ENCODE peak calls at places on chromosomes 13 and 19, in ten cellular contexts. E is CD4-positive, CD25-positive, alpha-beta regulatory T cell; A is pancreas; P is skeletal muscle cell; K is neural progenitor cell; X is mucosa of descending colon; Q is thoracic aorta; R is heart right ventricle; F is DND-41; U is fibroblast of pulmonary artery. L is an unnamed sample.

GRCh38 chr13:113491418-113491883 is 940 bp upstream of the DCUN1D2 start:
- DNase-seq in E (no peak), A (no peak), P (no peak), K (peak), X (peak), Q (no peak), R (peak), F (no peak), U (no peak), L (peak)

GRCh38 chr13:34347784-34348573 is 530.0 kb downstream of the RFC3 start:
- DNase-seq in E (no peak), A (no peak), P (no peak), K (no peak), X (no peak), Q (no peak), R (no peak), F (no peak), U (no peak), L (peak)

GRCh38 chr19:9981406-9982260 is 28.7 kb downstream of the COL5A3 start:
- DNase-seq in E (no peak), A (no peak), P (peak), K (no peak), X (no peak), Q (no peak), R (no peak), F (no peak), U (peak), L (no peak)

GRCh38 chr13:98406475-98406874 is 170.4 kb downstream of the STK24 start:
- DNase-seq in E (no peak), A (no peak), P (no peak), K (no peak), X (no peak), Q (no peak), R (no peak), F (no peak), U (no peak), L (no peak)

GRCh38 chr13:93778548-93778947 is 551.9 kb downstream of the GPC6 start:
- DNase-seq in E (no peak), A (no peak), P (no peak), K (no peak), X (no peak), Q (no peak), R (no peak), F (no peak), U (no peak), L (no peak)

GRCh38 chr13:112032186-112032835 is 34.6 kb upstream of the SOX1 start:
- DNase-seq in E (no peak), A (peak), P (no peak), K (no peak), X (no peak), Q (no peak), R (no peak), F (no peak), U (no peak), L (no peak)

GRCh38 chr13:43232866-43233265 is 209.5 kb downstream of the DNAJC15 start:
- DNase-seq in E (no peak), A (no peak), P (peak), K (no peak), X (no peak), Q (no peak), R (no peak), F (no peak), U (peak), L (peak)

GRCh38 chr13:70457474-70457873 is 349.2 kb upstream of the KLHL1 start:
- DNase-seq in E (no peak), A (no peak), P (no peak), K (no peak), X (no peak), Q (no peak), R (no peak), F (no peak), U (no peak), L (no peak)

GRCh38 chr13:51520524-51520923 is 63.7 kb upstream of the WDFY2 start:
- DNase-seq in E (no peak), A (no peak), P (peak), K (no peak), X (no peak), Q (no peak), R (no peak), F (no peak), U (peak), L (peak)

GRCh38 chr19:19776206-19777008 is 43.5 kb upstream of the ZNF14 start:
- DNase-seq in E (peak), A (peak), P (peak), K (peak), X (peak), Q (peak), R (peak), F (peak), U (peak), L (peak)

GRCh38 chr19:2949939-2950285 is 5.1 kb upstream of the ZNF77 start:
- DNase-seq in E (no peak), A (no peak), P (no peak), K (no peak), X (no peak), Q (no peak), R (peak), F (no peak), U (peak), L (peak)

GRCh38 chr19:44476559-44477408 is 23.5 kb downstream of the ZNF180 start:
- DNase-seq in E (peak), A (no peak), P (no peak), K (peak), X (no peak), Q (no peak), R (no peak), F (no peak), U (peak), L (peak)

GRCh38 chr13:75647126-75647784 is 11.1 kb downstream of the LMO7 start:
- DNase-seq in E (no peak), A (no peak), P (no peak), K (no peak), X (no peak), Q (no peak), R (no peak), F (no peak), U (no peak), L (no peak)

GRCh38 chr19:29259153-29259552 is 46.2 kb upstream of the UQCRFS1 start:
- DNase-seq in E (peak), A (no peak), P (no peak), K (peak), X (no peak), Q (no peak), R (no peak), F (peak), U (peak), L (no peak)

GRCh38 chr19:1293782-1294621 is 8.3 kb downstream of the EFNA2 start:
- DNase-seq in E (no peak), A (no peak), P (no peak), K (no peak), X (no peak), Q (no peak), R (no peak), F (no peak), U (no peak), L (no peak)

GRCh38 chr19:7386308-7386707 is 37.6 kb downstream of the ARHGEF18 start:
- DNase-seq in E (no peak), A (no peak), P (no peak), K (no peak), X (no peak), Q (no peak), R (no peak), F (no peak), U (no peak), L (no peak)

GRCh38 chr19:56170261-56170660 is 5.5 kb upstream of the GALP start:
- DNase-seq in E (no peak), A (no peak), P (peak), K (no peak), X (no peak), Q (no peak), R (peak), F (no peak), U (peak), L (no peak)

GRCh38 chr13:23871616-23872220 is 17.5 kb downstream of the MIPEP start:
- DNase-seq in E (peak), A (no peak), P (no peak), K (peak), X (no peak), Q (no peak), R (no peak), F (no peak), U (peak), L (peak)

GRCh38 chr19:33621811-33622504 is at the start of gene CHST8:
- DNase-seq in E (no peak), A (peak), P (no peak), K (peak), X (no peak), Q (no peak), R (peak), F (no peak), U (peak), L (peak)

GRCh38 chr13:26882731-26883130 is 122.1 kb upstream of the GPR12 start:
- DNase-seq in E (no peak), A (no peak), P (no peak), K (no peak), X (no peak), Q (no peak), R (no peak), F (no peak), U (no peak), L (no peak)

GRCh38 chr19:13966684-13967128 is 14.4 kb downstream of the DCAF15 start:
- DNase-seq in E (no peak), A (no peak), P (no peak), K (no peak), X (no peak), Q (no peak), R (no peak), F (no peak), U (no peak), L (no peak)

GRCh38 chr13:98300956-98301641 is 124.0 kb upstream of the RNF113B start:
- DNase-seq in E (no peak), A (no peak), P (no peak), K (no peak), X (no peak), Q (no peak), R (no peak), F (no peak), U (peak), L (peak)

GRCh38 chr19:32232449-32232848 is 113.0 kb upstream of the ZNF507 start:
- DNase-seq in E (no peak), A (no peak), P (no peak), K (no peak), X (no peak), Q (no peak), R (no peak), F (no peak), U (no peak), L (no peak)

GRCh38 chr13:94435604-94436226 is 43.8 kb downstream of the DCT start:
- DNase-seq in E (peak), A (no peak), P (peak), K (peak), X (no peak), Q (no peak), R (no peak), F (no peak), U (peak), L (peak)

DNA sequence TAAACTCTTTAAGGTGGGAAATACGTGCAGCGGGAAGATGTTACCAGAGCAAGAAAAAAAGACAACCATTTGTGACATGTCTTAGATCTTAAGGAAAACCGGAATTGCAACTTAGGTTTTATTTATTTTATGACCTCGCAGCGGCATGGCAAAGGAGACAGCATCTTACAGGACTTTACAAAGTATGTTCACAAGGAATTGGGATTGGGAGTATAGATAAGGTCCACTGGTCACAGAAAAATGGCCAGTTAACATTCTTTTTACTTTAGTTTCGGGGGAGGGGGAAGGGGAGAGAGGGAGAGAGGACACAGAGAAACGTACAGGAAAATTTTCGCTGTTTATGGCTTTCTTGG is 104.5 kb upstream of the DIAPH3 start:
- DNase-seq in E (no peak), A (no peak), P (no peak), K (no peak), X (no peak), Q (no peak), R (no peak), F (no peak), U (no peak), L (no peak)
- H3K4me3 ChIP-seq in E (peak), A (peak), P (peak), K (peak), X (no peak), Q (peak), R (peak), F (peak), U (peak), L (peak)

GRCh38 chr19:50418186-50419021 is at the start of gene SPIB:
- DNase-seq in E (no peak), A (no peak), P (no peak), K (peak), X (peak), Q (no peak), R (no peak), F (no peak), U (no peak), L (no peak)

GRCh38 chr19:50419580-50420035 is 870 bp downstream of the SPIB start:
- DNase-seq in E (no peak), A (no peak), P (no peak), K (no peak), X (no peak), Q (no peak), R (no peak), F (peak), U (no peak), L (no peak)

GRCh38 chr19:50417850-50418185 is 920 bp upstream of the SPIB start:
- DNase-seq in E (no peak), A (no peak), P (no peak), K (no peak), X (no peak), Q (no peak), R (no peak), F (no peak), U (no peak), L (no peak)

GRCh38 chr19:50420127-50420526 is 1.4 kb downstream of the SPIB start:
- DNase-seq in E (no peak), A (no peak), P (no peak), K (no peak), X (no peak), Q (no peak), R (no peak), F (no peak), U (no peak), L (no peak)

GRCh38 chr19:50419022-50419579 is 363 bp downstream of the SPIB start:
- DNase-seq in E (no peak), A (no peak), P (no peak), K (no peak), X (no peak), Q (no peak), R (no peak), F (no peak), U (no peak), L (no peak)
- H3K4me3 ChIP-seq in E (no peak), A (no peak), P (no peak), K (peak), X (no peak), Q (no peak), R (no peak), F (no peak), U (no peak), L (no peak)

GRCh38 chr13:33126909-33127607 is 110.8 kb downstream of the KL start:
- DNase-seq in E (no peak), A (peak), P (peak), K (no peak), X (peak), Q (no peak), R (no peak), F (no peak), U (peak), L (peak)
- H3K4me3 ChIP-seq in E (no peak), A (no peak), P (no peak), K (no peak), X (no peak), Q (peak), R (no peak), F (no peak), U (no peak), L (no peak)

GRCh38 chr19:5291588-5292193 is 48.9 kb downstream of the PTPRS start:
- DNase-seq in E (no peak), A (no peak), P (no peak), K (no peak), X (no peak), Q (no peak), R (no peak), F (no peak), U (no peak), L (no peak)
- H3K4me3 ChIP-seq in E (no peak), A (peak), P (peak), K (peak), X (no peak), Q (peak), R (peak), F (no peak), U (peak), L (peak)

GRCh38 chr13:46180393-46180792 is 1.6 kb downstream of the LCP1 start:
- DNase-seq in E (no peak), A (no peak), P (no peak), K (no peak), X (no peak), Q (no peak), R (no peak), F (no peak), U (no peak), L (no peak)

GRCh38 chr13:46179576-46180368 is 2.2 kb downstream of the LCP1 start:
- DNase-seq in E (peak), A (no peak), P (no peak), K (no peak), X (peak), Q (peak), R (peak), F (peak), U (no peak), L (no peak)

GRCh38 chr13:46178821-46179220 is 3.2 kb downstream of the LCP1 start:
- DNase-seq in E (no peak), A (no peak), P (no peak), K (no peak), X (no peak), Q (no peak), R (no peak), F (no peak), U (no peak), L (no peak)

GRCh38 chr13:46176756-46177155 is 5.2 kb downstream of the LCP1 start:
- DNase-seq in E (no peak), A (no peak), P (no peak), K (no peak), X (no peak), Q (no peak), R (no peak), F (peak), U (no peak), L (no peak)

DNA sequence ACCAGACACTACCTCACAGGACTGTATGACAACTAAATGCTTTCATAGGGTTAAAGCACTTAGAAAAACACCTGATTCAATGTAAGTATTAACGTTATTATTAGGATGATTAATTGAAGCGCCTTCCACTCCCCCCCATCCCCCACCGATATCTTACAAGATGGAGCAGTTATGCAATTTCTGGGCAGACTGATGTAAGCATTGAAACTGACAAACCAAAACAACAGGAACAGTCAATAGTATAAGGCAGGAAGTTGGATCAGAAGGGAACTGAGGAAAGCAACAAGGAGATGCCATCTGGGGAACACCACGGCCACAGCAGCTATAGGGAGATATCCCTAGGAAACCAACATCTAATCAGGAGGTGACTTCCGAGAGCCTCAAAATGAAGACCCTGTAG is 3.8 kb downstream of the LCP1 start:
- DNase-seq in E (no peak), A (no peak), P (no peak), K (no peak), X (no peak), Q (no peak), R (no peak), F (no peak), U (no peak), L (no peak)
- H3K4me3 ChIP-seq in E (peak), A (no peak), P (no peak), K (no peak), X (no peak), Q (peak), R (no peak), F (peak), U (no peak), L (no peak)

GRCh38 chr13:79862515-79862914 is 381.6 kb downstream of the NDFIP2 start:
- DNase-seq in E (no peak), A (no peak), P (no peak), K (no peak), X (no peak), Q (no peak), R (no peak), F (no peak), U (no peak), L (no peak)
- H3K4me3 ChIP-seq in E (no peak), A (no peak), P (no peak), K (no peak), X (no peak), Q (no peak), R (no peak), F (no peak), U (no peak), L (no peak)

L was measured in fibroblast of villous mesenchyme.